ENCODE peak calls at places on chromosomes 3 and 15, in four cellular contexts. C is activated CD8-positive, alpha-beta memory T cell treated with anti-CD3 and anti-CD28 coated beads for 24 hours; M is posterior vena cava; T is cardiac muscle cell. B is an unnamed sample.

GRCh38 chr15:66734961-66735908 is 33.2 kb downstream of the SMAD6 start:
- DNase-seq in C (no peak), M (no peak), T (no peak), B (no peak)

GRCh38 chr3:172808969-172809546 is 58.5 kb downstream of the ECT2 start:
- DNase-seq in C (no peak), M (no peak), T (peak; percentile 72), B (no peak)

GRCh38 chr3:46976326-46977190 is at the start of gene CCDC12:
- DNase-seq in C (peak; percentile 94), M (peak; percentile 97), T (peak; percentile 98), B (peak; percentile 99)

GRCh38 chr3:48837163-48837562 is 10.5 kb downstream of the PRKAR2A start:
- DNase-seq in C (no peak), M (no peak), T (no peak), B (no peak)

GRCh38 chr3:137110392-137110996 is 152.7 kb downstream of the IL20RB start:
- DNase-seq in C (no peak), M (no peak), T (peak; percentile 41), B (no peak)

GRCh38 chr3:71251156-71251775 is 332.3 kb downstream of the FOXP1 start:
- DNase-seq in C (no peak), M (no peak), T (no peak), B (no peak)

GRCh38 chr3:4814302-4814903 is 164.8 kb upstream of the BHLHE40 start:
- DNase-seq in C (no peak), M (no peak), T (no peak), B (no peak)

GRCh38 chr3:60025071-60026055 is 975.5 kb upstream of the CFAP20DC start:
- DNase-seq in C (no peak), M (no peak), T (no peak), B (no peak)

GRCh38 chr3:110420158-110420641 is 651.4 kb upstream of the NECTIN3 start:
- DNase-seq in C (no peak), M (no peak), T (no peak), B (no peak)

GRCh38 chr3:171874251-171874679 is 31.1 kb downstream of the TMEM212 start:
- DNase-seq in C (no peak), M (no peak), T (peak; percentile 33), B (no peak)

GRCh38 chr3:189606774-189607173 is 24.4 kb upstream of the TP63 start:
- DNase-seq in C (no peak), M (no peak), T (no peak), B (no peak)

GRCh38 chr3:66039590-66039887 is 821 bp upstream of the MAGI1 start:
- DNase-seq in C (no peak), M (peak; percentile 84), T (peak; percentile 61), B (peak; percentile 51)

GRCh38 chr3:190009621-190010020 is 111.1 kb downstream of the P3H2 start:
- DNase-seq in C (no peak), M (no peak), T (no peak), B (no peak)

GRCh38 chr3:43062556-43063040 is 43.3 kb downstream of the POMGNT2 start:
- DNase-seq in C (no peak), M (no peak), T (no peak), B (no peak)

GRCh38 chr15:69823223-69823907 is 274.4 kb downstream of the TLE3 start:
- DNase-seq in C (no peak), M (no peak), T (no peak), B (peak; percentile 65)

GRCh38 chr3:171455603-171456550 is 4.3 kb downstream of the TNIK start:
- DNase-seq in C (no peak), M (no peak), T (no peak), B (no peak)

GRCh38 chr15:51448592-51449494 is 107.4 kb downstream of the GLDN start:
- DNase-seq in C (no peak), M (no peak), T (no peak), B (no peak)

GRCh38 chr3:170037463-170038433 is at the start of gene GPR160:
- DNase-seq in C (peak; percentile 93), M (peak; percentile 95), T (peak; percentile 75), B (peak; percentile 83)

GRCh38 chr15:92355307-92355706 is 38.4 kb upstream of the ST8SIA2 start:
- DNase-seq in C (no peak), M (no peak), T (no peak), B (no peak)

GRCh38 chr3:188174309-188175044 is 20.5 kb downstream of the LPP start:
- DNase-seq in C (no peak), M (no peak), T (no peak), B (peak; percentile 57)

GRCh38 chr3:83843716-83844115 is 1115.1 kb upstream of the CADM2 start:
- DNase-seq in C (no peak), M (no peak), T (no peak), B (no peak)